ENCODE peak calls at places on chromosome X, in nine cellular contexts. E is neural crest cell; B is activated CD4-positive, alpha-beta T cell treated with anti-CD3 and anti-CD28 coated beads, Interleukin-2, amount 50 U/mL, for 48 hours; F is activated T-cell treated with anti-CD3 and anti-CD28 coated beads, Interleukin-2, amount 50 U/mL, for 4 hours; G is stimulated activated CD4-positive, alpha-beta T cell treated with anti-CD3 and anti-CD28 coated beads, Interleukin-15, amount 100 ng/mL, for 24 hours; Z is HFF-Myc; H is epithelial cell of esophagus; L is H4; W is activated naive CD8-positive, alpha-beta T cell treated with anti-CD3 and anti-CD28 coated beads, Interleukin-2, amount 50 U/mL, for 24 hours. Y is an unnamed sample.
A peak's percentile ranks its signal among the peaks of the same experiment; 100 is the strongest.

GRCh38 chrX:39886282-39886681 is 211.5 kb downstream of the BCOR start:
- DNase-seq in B (no peak), L (no peak), Z (no peak), G (no peak), W (no peak), H (no peak), F (no peak), E (no peak), Y (no peak)

GRCh38 chrX:55709735-55710134 is 7.8 kb upstream of the RRAGB start:
- DNase-seq in L (no peak), B (no peak), F (no peak), Z (no peak), H (peak; percentile 9), E (no peak), G (no peak), W (no peak), Y (peak; percentile 2)

GRCh38 chrX:106323357-106323756 is 155.3 kb downstream of the PWWP3B start:
- DNase-seq in F (no peak), Z (no peak), E (no peak), H (no peak), G (no peak), B (no peak), L (no peak), W (no peak), Y (no peak)

GRCh38 chrX:68665502-68665901 is 18.0 kb downstream of the STARD8 start:
- DNase-seq in B (no peak), E (no peak), W (no peak), G (no peak), F (no peak), Z (no peak), H (no peak), L (no peak), Y (no peak)

GRCh38 chrX:130916636-130917422 is 13.8 kb upstream of the ENOX2 start:
- DNase-seq in E (peak; percentile 69), L (peak; percentile 37), H (peak; percentile 51), B (peak; percentile 24), G (peak; percentile 38), Z (peak; percentile 9), F (peak; percentile 15), W (peak; percentile 36), Y (peak; percentile 54)

GRCh38 chrX:20029728-20030127 is 38.9 kb upstream of the BCLAF3 start:
- DNase-seq in G (no peak), H (peak; percentile 23), L (no peak), W (no peak), F (no peak), E (no peak), B (no peak), Z (no peak), Y (no peak)

GRCh38 chrX:38346150-38346549 is 6.3 kb upstream of the OTC start:
- DNase-seq in L (no peak), B (no peak), H (no peak), E (no peak), G (no peak), F (no peak), W (no peak), Z (no peak), Y (no peak)

GRCh38 chrX:16870861-16871584 is 861 bp upstream of the RBBP7 start:
- DNase-seq in B (peak; percentile 19), W (no peak), L (no peak), E (peak; percentile 13), F (no peak), Z (no peak), H (no peak), G (peak; percentile 18), Y (no peak)

GRCh38 chrX:130082244-130083106 is 27.8 kb downstream of the ELF4 start:
- DNase-seq in G (peak; percentile 84), F (peak; percentile 65), W (peak; percentile 67), E (no peak), Z (no peak), B (peak; percentile 80), H (no peak), L (no peak), Y (no peak)

GRCh38 chrX:66020578-66021406 is 19.1 kb downstream of the VSIG4 start:
- DNase-seq in W (no peak), H (no peak), F (no peak), G (no peak), E (no peak), Z (no peak), L (no peak), B (no peak), Y (no peak)

GRCh38 chrX:151896734-151897474 is 15.8 kb upstream of the MAGEA4 start:
- DNase-seq in G (no peak), Z (no peak), W (no peak), F (no peak), L (peak; percentile 45), E (no peak), H (peak; percentile 24), B (no peak), Y (no peak)

GRCh38 chrX:119004920-119005524 is 30.6 kb downstream of the LONRF3 start:
- DNase-seq in L (peak; percentile 26), Z (peak; percentile 2), W (peak; percentile 46), G (peak; percentile 54), H (peak; percentile 42), B (peak; percentile 52), F (peak; percentile 43), E (peak; percentile 37), Y (peak; percentile 12)

GRCh38 chrX:70720721-70721120 is 187.8 kb downstream of the TEX11 start:
- DNase-seq in Z (no peak), E (no peak), F (no peak), B (no peak), L (no peak), H (peak; percentile 0), G (no peak), W (no peak), Y (no peak)

GRCh38 chrX:47217121-47217851 is 1.2 kb upstream of the CDK16 start:
- DNase-seq in L (peak; percentile 48), H (peak; percentile 91), Z (peak; percentile 32), G (peak; percentile 22), F (peak; percentile 14), B (peak; percentile 30), E (peak; percentile 17), W (peak; percentile 15), Y (peak; percentile 57)

GRCh38 chrX:129115104-129115503 is 408.2 kb downstream of the SMARCA1 start:
- DNase-seq in H (peak; percentile 36), E (peak; percentile 48), G (peak; percentile 35), F (no peak), L (no peak), B (peak; percentile 18), Z (no peak), W (peak; percentile 10), Y (peak; percentile 9)

GRCh38 chrX:108122748-108123147 is 31.2 kb downstream of the ATG4A start:
- DNase-seq in W (no peak), E (no peak), B (no peak), L (no peak), F (no peak), Z (peak; percentile 29), G (no peak), H (peak; percentile 76), Y (peak; percentile 13)

GRCh38 chrX:139759637-139760036 is 51.7 kb upstream of the MCF2 start:
- DNase-seq in E (no peak), L (no peak), B (no peak), G (no peak), W (no peak), Z (no peak), F (no peak), H (peak; percentile 21), Y (no peak)

GRCh38 chrX:55007633-55008032 is 7.5 kb downstream of the APEX2 start:
- DNase-seq in F (no peak), W (no peak), Z (peak; percentile 9), H (peak; percentile 79), B (no peak), L (peak; percentile 56), E (no peak), G (no peak), Y (no peak)

GRCh38 chrX:17192111-17192510 is 182.9 kb upstream of the NHS start:
- DNase-seq in G (no peak), H (peak; percentile 8), L (no peak), E (no peak), F (no peak), W (no peak), Z (no peak), B (no peak), Y (no peak)

GRCh38 chrX:2698604-2699003 is 7.5 kb downstream of the CD99 start:
- DNase-seq in F (no peak), L (no peak), B (no peak), E (no peak), H (peak; percentile 92), G (no peak), W (no peak), Z (no peak), Y (no peak)

GRCh38 chrX:53290441-53291041 is 9.2 kb upstream of the IQSEC2 start:
- DNase-seq in E (no peak), B (no peak), Z (no peak), G (no peak), F (no peak), L (no peak), W (no peak), H (no peak), Y (no peak)

GRCh38 chrX:154013614-154014360 is 5.9 kb downstream of the IRAK1 start:
- DNase-seq in H (no peak), W (peak; percentile 54), G (peak; percentile 53), Z (no peak), F (peak; percentile 51), L (no peak), B (peak; percentile 51), E (peak; percentile 47), Y (peak; percentile 36)

GRCh38 chrX:153905481-153906095 is 1.1 kb downstream of the AVPR2 start:
- DNase-seq in F (no peak), E (no peak), Z (no peak), L (no peak), W (no peak), B (no peak), H (no peak), G (no peak), Y (no peak)

GRCh38 chrX:7709845-7710244 is 133.1 kb upstream of the VCX start:
- DNase-seq in W (no peak), B (no peak), Z (no peak), F (no peak), G (no peak), E (no peak), L (peak; percentile 3), H (no peak), Y (no peak)

GRCh38 chrX:68719904-68720614 is 72.6 kb downstream of the STARD8 start:
- DNase-seq in W (no peak), L (no peak), H (no peak), B (no peak), E (no peak), F (no peak), G (no peak), Z (no peak), Y (peak; percentile 16)

GRCh38 chrX:37905436-37906147 is 58.2 kb upstream of the DYNLT3 start:
- DNase-seq in G (peak; percentile 7), E (peak; percentile 4), W (peak; percentile 15), F (peak; percentile 7), B (peak; percentile 3), L (peak; percentile 7), H (peak; percentile 4), Z (no peak), Y (no peak)

GRCh38 chrX:102950908-102951866 is 14.1 kb downstream of the RAB40AL start:
- DNase-seq in F (peak; percentile 54), W (peak; percentile 58), B (peak; percentile 68), G (peak; percentile 65), H (peak; percentile 40), Z (peak; percentile 21), E (peak; percentile 62), L (peak; percentile 19), Y (peak; percentile 46)

GRCh38 chrX:12972867-12973560 is 1.9 kb upstream of the TMSB4X start:
- DNase-seq in L (no peak), Z (no peak), G (no peak), H (no peak), F (no peak), W (no peak), B (no peak), E (no peak), Y (no peak)

GRCh38 chrX:29762006-29762405 is 453.4 kb upstream of the MAGEB2 start:
- DNase-seq in H (no peak), W (no peak), G (no peak), F (no peak), L (no peak), E (no peak), B (no peak), Z (no peak), Y (no peak)

GRCh38 chrX:13123857-13124345 is 79.5 kb upstream of the FAM9C start:
- DNase-seq in L (peak; percentile 49), B (no peak), F (no peak), E (no peak), H (no peak), W (no peak), G (no peak), Z (no peak), Y (peak; percentile 91)

GRCh38 chrX:100648601-100649417 is 4.8 kb downstream of the SRPX2 start:
- DNase-seq in E (no peak), W (no peak), F (no peak), L (peak; percentile 7), B (no peak), G (no peak), H (peak; percentile 38), Z (peak; percentile 52), Y (peak; percentile 72)

Y was measured in dermis microvascular lymphatic vessel endothelial cell.